ENCODE peak calls at places on chromosome 7, in six cellular contexts. L is IMR-90, J is mesendoderm, E is neuronal stem cell, S is H1, U is mesenchymal stem cell. N is an unnamed sample.

GRCh38 chr7:2110586-2111396 is 122.0 kb downstream of the MAD1L1 start:
- DNase-seq in S (no peak), E (no peak), J (no peak), L (peak; percentile 23), U (no peak), N (no peak)

GRCh38 chr7:30412810-30413504 is 65.6 kb downstream of the NOD1 start:
- DNase-seq in S (peak; percentile 48), J (peak; percentile 94), U (peak; percentile 86), E (peak; percentile 53), L (peak; percentile 83), N (peak; percentile 70)

GRCh38 chr7:134926396-134926795 is 59.9 kb upstream of the AGBL3 start:
- DNase-seq in E (no peak), U (no peak), J (no peak), L (peak; percentile 26), S (no peak), N (no peak)

GRCh38 chr7:30119890-30120577 is 14.8 kb upstream of the MTURN start:
- DNase-seq in J (no peak), L (no peak), E (no peak), S (no peak), U (no peak), N (no peak)

GRCh38 chr7:142637240-142637639 is 112.0 kb upstream of the PRSS1 start:
- DNase-seq in J (no peak), S (no peak), L (no peak), U (no peak), E (no peak), N (no peak)

GRCh38 chr7:128829391-128830166 is 627 bp upstream of the FLNC start:
- DNase-seq in S (no peak), J (peak; percentile 84), E (no peak), L (peak; percentile 84), U (peak; percentile 80), N (no peak)

GRCh38 chr7:106026101-106026500 is 63.0 kb downstream of the CDHR3 start:
- DNase-seq in L (no peak), S (no peak), E (no peak), J (no peak), U (no peak), N (no peak)

GRCh38 chr7:2513702-2514101 is 5.9 kb upstream of the LFNG start:
- DNase-seq in E (no peak), L (no peak), U (no peak), J (no peak), S (no peak), N (no peak)

GRCh38 chr7:152383341-152384234 is 52.2 kb downstream of the KMT2C start:
- DNase-seq in J (no peak), S (no peak), L (peak; percentile 95), E (no peak), U (peak; percentile 84), N (no peak)

GRCh38 chr7:80184693-80185092 is 50.1 kb downstream of the GNAI1 start:
- DNase-seq in E (no peak), J (peak; percentile 19), L (no peak), S (no peak), U (no peak), N (no peak)

GRCh38 chr7:74002474-74003017 is 25.4 kb upstream of the ELN start:
- DNase-seq in S (no peak), L (peak; percentile 78), E (no peak), J (no peak), U (peak; percentile 65), N (no peak)

GRCh38 chr7:2736411-2736914 is 48.5 kb downstream of the AMZ1 start:
- DNase-seq in J (no peak), E (no peak), L (no peak), U (no peak), S (no peak), N (no peak)

GRCh38 chr7:76386691-76387260 is 22.7 kb downstream of the SSC4D start:
- DNase-seq in L (peak; percentile 54), J (no peak), U (no peak), E (no peak), S (no peak), N (no peak)

GRCh38 chr7:23338439-23338838 is 39.3 kb downstream of the MALSU1 start:
- DNase-seq in U (no peak), S (no peak), E (no peak), L (no peak), J (no peak), N (no peak)

GRCh38 chr7:101106387-101106786 is 20.5 kb upstream of the SERPINE1 start:
- DNase-seq in J (no peak), L (no peak), U (no peak), E (no peak), S (no peak), N (no peak)

GRCh38 chr7:101104193-101104713 is 19.0 kb downstream of the TRIM56 start:
- DNase-seq in L (no peak), S (no peak), J (no peak), U (no peak), E (no peak), N (no peak)

GRCh38 chr7:101108330-101108857 is 18.5 kb upstream of the SERPINE1 start:
- DNase-seq in E (peak; percentile 39), L (no peak), J (no peak), U (peak; percentile 58), S (no peak), N (no peak)

GRCh38 chr7:101100858-101101847 is 15.9 kb downstream of the TRIM56 start:
- DNase-seq in U (no peak), S (no peak), J (peak; percentile 45), E (no peak), L (no peak), N (no peak)

GRCh38 chr7:101104799-101105198 is 19.5 kb downstream of the TRIM56 start:
- DNase-seq in J (no peak), E (no peak), S (no peak), U (no peak), L (peak; percentile 47), N (no peak)
- H3K9ac ChIP-seq in J (no peak overlapping the region), E (no peak overlapping the region), S (no peak overlapping the region), U (no peak overlapping the region), L (no peak overlapping the region), N (no peak overlapping the region)

GRCh38 chr7:67760971-67761370 is 764.3 kb downstream of the TYW1 start:
- DNase-seq in U (no peak), S (no peak), E (no peak), J (no peak), L (no peak), N (no peak)
- H2BK5ac ChIP-seq in U (no peak overlapping the region), S (no peak overlapping the region), E (no peak overlapping the region), J (no peak overlapping the region), L (no peak overlapping the region), N (no peak overlapping the region)

GRCh38 chr7:157010588-157011332 is at the start of gene MNX1:
- DNase-seq in J (peak; percentile 89), E (peak; percentile 79), L (no peak), S (peak; percentile 92), U (no peak), N (peak; percentile 87)
- H3K9ac ChIP-seq in J (peak within 1 kb of the TSS; percentile 75), E (peak within 1 kb of the TSS; percentile 78), L (no peak within 1 kb of the TSS), S (no peak within 1 kb of the TSS), U (no peak within 1 kb of the TSS), N (no peak within 1 kb of the TSS)

GRCh38 chr7:46720761-46721160 is 799.7 kb upstream of the IGFBP3 start:
- DNase-seq in U (no peak), L (no peak), E (no peak), J (no peak), S (no peak), N (no peak)
- H2BK5ac ChIP-seq in U (no peak overlapping the region), L (no peak overlapping the region), E (no peak overlapping the region), J (no peak overlapping the region), S (no peak overlapping the region), N (no peak overlapping the region)

DNA sequence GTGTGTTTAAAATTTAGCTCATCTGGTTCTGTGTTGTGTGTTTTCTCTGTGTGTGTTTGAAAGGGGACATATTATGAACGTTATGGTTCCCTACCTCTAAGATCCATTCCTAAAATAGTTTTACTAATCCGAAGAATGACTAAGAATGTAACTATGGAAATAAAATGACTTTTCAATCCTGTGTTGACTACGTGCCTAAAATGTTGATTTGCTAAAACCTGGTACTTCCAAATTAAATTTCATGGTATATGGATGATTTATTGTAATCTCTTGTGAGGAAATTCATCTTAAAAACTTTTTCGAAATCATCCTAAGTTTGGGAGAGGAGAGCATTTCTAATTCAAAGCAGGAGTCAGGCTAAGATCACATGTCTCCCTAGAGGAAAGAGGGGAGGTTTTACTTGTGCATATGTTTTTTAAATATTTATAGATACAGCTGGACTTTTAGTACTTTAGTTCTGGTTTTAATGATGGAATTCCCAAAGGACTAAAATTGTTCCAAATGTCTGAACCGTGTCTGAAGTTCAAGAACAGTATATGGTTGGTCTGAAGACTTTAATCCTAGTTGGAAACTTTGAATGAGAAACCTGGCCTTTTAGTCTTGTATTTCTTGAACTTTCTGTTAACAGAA is 483.9 kb downstream of the AUTS2 start:
- DNase-seq in S (no peak), U (no peak), J (no peak), E (no peak), L (no peak), N (no peak)
- H3K9ac ChIP-seq in S (no peak overlapping the region), U (no peak overlapping the region), J (no peak overlapping the region), E (no peak overlapping the region), L (no peak overlapping the region), N (no peak overlapping the region)

GRCh38 chr7:5695037-5695708 is 86.3 kb downstream of the RNF216 start:
- DNase-seq in U (peak; percentile 97), E (no peak), J (no peak), L (peak; percentile 89), S (no peak), N (no peak)
- H2BK5ac ChIP-seq in U (peak overlapping the region; percentile 97), E (no peak overlapping the region), J (no peak overlapping the region), L (peak overlapping the region; percentile 100), S (no peak overlapping the region), N (no peak overlapping the region)

GRCh38 chr7:120402801-120403200 is 129.8 kb downstream of the KCND2 start:
- DNase-seq in U (peak; percentile 11), E (no peak), J (no peak), L (peak; percentile 1), S (no peak), N (no peak)
- H3K9ac ChIP-seq in U (no peak overlapping the region), E (no peak overlapping the region), J (no peak overlapping the region), L (no peak overlapping the region), S (no peak overlapping the region), N (no peak overlapping the region)

DNA sequence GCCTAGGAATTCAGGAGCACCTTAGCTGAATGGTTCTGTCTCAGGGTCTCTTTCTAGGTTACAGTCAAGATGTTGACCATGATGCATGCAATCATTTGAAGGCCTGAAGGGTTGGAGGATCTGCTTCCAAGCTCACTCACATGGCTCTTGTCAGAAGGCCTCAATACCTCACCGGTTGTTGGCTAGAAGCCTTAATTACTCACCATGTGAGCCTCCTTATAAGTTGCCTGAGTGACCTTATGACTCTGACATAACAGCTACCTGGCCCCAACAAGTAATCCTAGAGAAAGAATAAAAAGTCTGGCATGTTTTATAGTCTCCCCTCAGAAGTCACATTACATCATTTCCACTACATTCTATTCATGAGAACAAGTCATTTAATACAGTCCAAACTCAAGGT is 3.4 kb upstream of the C1GALT1 start:
- DNase-seq in J (no peak), E (no peak), S (no peak), L (no peak), U (no peak), N (no peak)
- H2BK5ac ChIP-seq in J (no peak overlapping the region), E (no peak overlapping the region), S (no peak overlapping the region), L (no peak overlapping the region), U (no peak overlapping the region), N (no peak overlapping the region)

GRCh38 chr7:24477807-24478655 is 95.2 kb upstream of the PALS2 start:
- DNase-seq in J (peak; percentile 83), L (peak; percentile 90), E (peak; percentile 6), S (no peak), U (peak; percentile 80), N (peak; percentile 67)
- H3K9ac ChIP-seq in J (no peak overlapping the region), L (peak overlapping the region; percentile 26), E (no peak overlapping the region), S (no peak overlapping the region), U (peak overlapping the region; percentile 69), N (no peak overlapping the region)

N was measured in H9.